ENCODE peak calls at places on chromosomes 12 and 14, in five cellular contexts. One of them, this sample, is unnamed.

GRCh38 chr12:52093346-52093745 is 13.8 kb downstream of the SMIM41 start:
- DNase-seq in PC-3: no peak
- DNase-seq in left ventricle myocardium inferior: no peak
- DNase-seq in neural progenitor cell: no peak
- DNase-seq in pancreas: peak; percentile 60
- DNase-seq in this sample: no peak

GRCh38 chr14:65478596-65478995 is 66.1 kb downstream of the FUT8 start:
- DNase-seq in PC-3: peak; percentile 38
- DNase-seq in pancreas: no peak
- DNase-seq in left ventricle myocardium inferior: no peak
- DNase-seq in neural progenitor cell: peak; percentile 36
- DNase-seq in this sample: no peak

GRCh38 chr12:93634416-93634815 is 42.8 kb upstream of the CRADD start:
- DNase-seq in PC-3: peak; percentile 46
- DNase-seq in pancreas: no peak
- DNase-seq in neural progenitor cell: no peak
- DNase-seq in left ventricle myocardium inferior: no peak
- DNase-seq in this sample: no peak

GRCh38 chr12:132524405-132524804 is 34.5 kb downstream of the FBRSL1 start:
- DNase-seq in pancreas: no peak
- DNase-seq in left ventricle myocardium inferior: no peak
- DNase-seq in PC-3: peak; percentile 98
- DNase-seq in neural progenitor cell: no peak
- DNase-seq in this sample: no peak

GRCh38 chr14:63726499-63726898 is 1.4 kb downstream of the SGPP1 start:
- DNase-seq in neural progenitor cell: no peak
- DNase-seq in left ventricle myocardium inferior: no peak
- DNase-seq in PC-3: peak; percentile 25
- DNase-seq in pancreas: no peak
- DNase-seq in this sample: no peak

GRCh38 chr12:23376238-23376637 is 573.2 kb downstream of the SOX5 start:
- DNase-seq in pancreas: no peak
- DNase-seq in PC-3: no peak
- DNase-seq in left ventricle myocardium inferior: no peak
- DNase-seq in neural progenitor cell: peak; percentile 11
- DNase-seq in this sample: no peak

GRCh38 chr14:104385189-104386135 is 194.1 kb upstream of the C14orf180 start:
- DNase-seq in left ventricle myocardium inferior: no peak
- DNase-seq in pancreas: peak; percentile 39
- DNase-seq in neural progenitor cell: no peak
- DNase-seq in PC-3: no peak
- DNase-seq in this sample: no peak

GRCh38 chr14:77037886-77038511 is 9.5 kb upstream of the IRF2BPL start:
- DNase-seq in left ventricle myocardium inferior: no peak
- DNase-seq in neural progenitor cell: no peak
- DNase-seq in PC-3: peak; percentile 94
- DNase-seq in pancreas: no peak
- DNase-seq in this sample: no peak

GRCh38 chr14:60349663-60350365 is 100.8 kb downstream of the PPM1A start:
- DNase-seq in neural progenitor cell: peak; percentile 75
- DNase-seq in left ventricle myocardium inferior: no peak
- DNase-seq in pancreas: no peak
- DNase-seq in PC-3: peak; percentile 90
- DNase-seq in this sample: no peak

GRCh38 chr12:104352106-104352713 is 48.7 kb downstream of the EID3 start:
- DNase-seq in pancreas: no peak
- DNase-seq in PC-3: no peak
- DNase-seq in left ventricle myocardium inferior: no peak
- DNase-seq in neural progenitor cell: no peak
- DNase-seq in this sample: no peak

GRCh38 chr14:94373708-94374107 is 14.7 kb downstream of the SERPINA1 start:
- DNase-seq in neural progenitor cell: no peak
- DNase-seq in PC-3: peak; percentile 73
- DNase-seq in pancreas: no peak
- DNase-seq in left ventricle myocardium inferior: no peak
- DNase-seq in this sample: no peak

GRCh38 chr12:121326996-121327674 is 25.1 kb downstream of the ANAPC5 start:
- DNase-seq in left ventricle myocardium inferior: no peak
- DNase-seq in pancreas: no peak
- DNase-seq in PC-3: no peak
- DNase-seq in neural progenitor cell: no peak
- DNase-seq in this sample: peak; percentile 70

GRCh38 chr14:101008196-101008595 is 104.7 kb upstream of the RTL1 start:
- DNase-seq in left ventricle myocardium inferior: no peak
- DNase-seq in PC-3: no peak
- DNase-seq in neural progenitor cell: no peak
- DNase-seq in pancreas: no peak
- DNase-seq in this sample: no peak

GRCh38 chr12:26428420-26428819 is 233.0 kb downstream of the SSPN start:
- DNase-seq in neural progenitor cell: no peak
- DNase-seq in pancreas: no peak
- DNase-seq in left ventricle myocardium inferior: no peak
- DNase-seq in PC-3: no peak
- DNase-seq in this sample: no peak

GRCh38 chr14:89794096-89794495 is 160.4 kb downstream of the EFCAB11 start:
- DNase-seq in pancreas: no peak
- DNase-seq in left ventricle myocardium inferior: peak; percentile 68
- DNase-seq in neural progenitor cell: no peak
- DNase-seq in PC-3: no peak
- DNase-seq in this sample: no peak

GRCh38 chr12:87200289-87200979 is 828.8 kb downstream of the C12orf50 start:
- DNase-seq in neural progenitor cell: no peak
- DNase-seq in PC-3: no peak
- DNase-seq in pancreas: no peak
- DNase-seq in left ventricle myocardium inferior: no peak
- DNase-seq in this sample: no peak

GRCh38 chr12:119446459-119446858 is 111.9 kb downstream of the CCDC60 start:
- DNase-seq in neural progenitor cell: no peak
- DNase-seq in PC-3: peak; percentile 69
- DNase-seq in left ventricle myocardium inferior: no peak
- DNase-seq in pancreas: no peak
- DNase-seq in this sample: no peak

GRCh38 chr12:113310489-113310888 is 24.4 kb downstream of the SLC8B1 start:
- DNase-seq in left ventricle myocardium inferior: no peak
- DNase-seq in PC-3: peak; percentile 51
- DNase-seq in pancreas: no peak
- DNase-seq in neural progenitor cell: no peak
- DNase-seq in this sample: no peak

GRCh38 chr14:23153891-23154796 is 29.3 kb downstream of the SLC7A8 start:
- DNase-seq in neural progenitor cell: peak; percentile 46
- DNase-seq in PC-3: no peak
- DNase-seq in left ventricle myocardium inferior: peak; percentile 92
- DNase-seq in pancreas: peak; percentile 85
- DNase-seq in this sample: no peak

GRCh38 chr12:111759991-111760390 is 6.7 kb upstream of the ALDH2 start:
- DNase-seq in left ventricle myocardium inferior: no peak
- DNase-seq in pancreas: no peak
- DNase-seq in PC-3: no peak
- DNase-seq in neural progenitor cell: no peak
- DNase-seq in this sample: no peak

GRCh38 chr12:120397827-120398563 is 29.0 kb upstream of the MSI1 start:
- DNase-seq in PC-3: no peak
- DNase-seq in left ventricle myocardium inferior: no peak
- DNase-seq in neural progenitor cell: peak; percentile 95
- DNase-seq in pancreas: peak; percentile 62
- DNase-seq in this sample: peak; percentile 38

GRCh38 chr12:32920506-32921085 is 24.0 kb upstream of the PKP2 start:
- DNase-seq in left ventricle myocardium inferior: no peak
- DNase-seq in neural progenitor cell: no peak
- DNase-seq in pancreas: no peak
- DNase-seq in PC-3: peak; percentile 79
- DNase-seq in this sample: no peak

GRCh38 chr12:32921397-32921796 is 24.8 kb upstream of the PKP2 start:
- DNase-seq in pancreas: no peak
- DNase-seq in neural progenitor cell: no peak
- DNase-seq in PC-3: peak; percentile 66
- DNase-seq in left ventricle myocardium inferior: no peak
- DNase-seq in this sample: no peak

GRCh38 chr12:32922546-32923297 is 26.1 kb upstream of the PKP2 start:
- DNase-seq in left ventricle myocardium inferior: no peak
- DNase-seq in PC-3: no peak
- DNase-seq in pancreas: no peak
- DNase-seq in neural progenitor cell: no peak
- DNase-seq in this sample: no peak

GRCh38 chr12:32917094-32917611 is 20.6 kb upstream of the PKP2 start:
- DNase-seq in neural progenitor cell: no peak
- DNase-seq in left ventricle myocardium inferior: no peak
- DNase-seq in PC-3: peak; percentile 72
- DNase-seq in pancreas: no peak
- DNase-seq in this sample: no peak

GRCh38 chr12:32918890-32919791 is 22.6 kb upstream of the PKP2 start:
- DNase-seq in left ventricle myocardium inferior: no peak
- DNase-seq in neural progenitor cell: peak; percentile 48
- DNase-seq in PC-3: peak; percentile 72
- DNase-seq in pancreas: no peak
- DNase-seq in this sample: no peak
- TF ChIP-seq CTCF in left ventricle myocardium inferior: peak; percentile 65
- TF ChIP-seq CTCF in neural progenitor cell: peak; percentile 72
- TF ChIP-seq CTCF in PC-3: peak; percentile 54
- TF ChIP-seq CTCF in pancreas: no peak
- TF ChIP-seq CTCF in this sample: peak; percentile 48

GRCh38 chr12:68827895-68828294 is 19.9 kb downstream of the MDM2 start:
- DNase-seq in neural progenitor cell: no peak
- DNase-seq in left ventricle myocardium inferior: no peak
- DNase-seq in PC-3: no peak
- DNase-seq in pancreas: no peak
- DNase-seq in this sample: no peak
- H3K27ac ChIP-seq in neural progenitor cell: no peak overlapping the region
- H3K27ac ChIP-seq in left ventricle myocardium inferior: no peak overlapping the region
- H3K27ac ChIP-seq in PC-3: no peak overlapping the region
- H3K27ac ChIP-seq in pancreas: no peak overlapping the region
- H3K27ac ChIP-seq in this sample: no peak overlapping the region

GRCh38 chr12:38585090-38585489 is 268.5 kb downstream of the ALG10B start:
- DNase-seq in PC-3: peak; percentile 73
- DNase-seq in left ventricle myocardium inferior: no peak
- DNase-seq in pancreas: no peak
- DNase-seq in neural progenitor cell: no peak
- DNase-seq in this sample: no peak
- TF ChIP-seq CTCF in PC-3: no peak
- TF ChIP-seq CTCF in left ventricle myocardium inferior: no peak
- TF ChIP-seq CTCF in pancreas: no peak
- TF ChIP-seq CTCF in neural progenitor cell: no peak
- TF ChIP-seq CTCF in this sample: no peak

DNA sequence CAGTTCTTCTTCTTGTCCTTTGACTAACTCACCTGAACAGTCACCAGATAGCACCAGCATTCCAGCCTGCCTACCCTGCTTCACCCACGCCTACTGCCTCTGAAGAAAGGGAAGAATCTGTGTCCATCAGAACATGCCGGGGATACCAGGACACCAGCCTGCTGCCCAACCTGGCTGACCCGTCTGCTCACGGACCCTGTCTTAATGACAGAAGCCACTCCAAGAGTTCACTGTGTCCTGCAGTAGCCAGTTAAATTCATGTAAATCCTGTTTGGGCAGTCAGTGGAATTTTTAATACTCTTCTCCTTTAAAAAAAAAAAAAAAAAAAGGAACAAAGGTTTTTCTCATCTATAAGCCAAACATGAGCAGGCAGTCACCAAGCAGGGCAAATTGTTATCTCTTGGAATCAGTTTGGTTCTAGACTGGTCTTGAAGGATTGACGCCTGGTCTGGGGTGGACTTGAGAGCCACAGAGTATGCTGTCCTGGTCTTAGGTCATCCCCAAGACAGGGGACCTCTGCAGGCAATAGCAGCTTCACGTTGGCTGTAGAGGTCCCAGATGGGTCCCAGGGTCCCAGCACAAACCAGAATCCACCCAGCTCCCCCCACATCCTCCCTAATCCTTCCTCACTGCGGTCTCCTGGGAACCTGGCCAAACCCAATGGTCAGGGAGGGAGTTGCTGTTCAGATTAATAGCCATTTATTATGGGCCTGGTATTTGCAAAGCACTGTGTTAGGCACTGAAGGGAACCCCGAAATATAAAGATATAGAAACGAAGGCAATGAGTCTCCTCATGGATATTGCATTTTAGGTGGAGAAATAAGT is 181.1 kb upstream of the HIF1A start:
- DNase-seq in pancreas: no peak
- DNase-seq in PC-3: peak; percentile 78
- DNase-seq in neural progenitor cell: no peak
- DNase-seq in left ventricle myocardium inferior: no peak
- DNase-seq in this sample: no peak
- H3K27ac ChIP-seq in pancreas: peak overlapping the region; percentile 53
- H3K27ac ChIP-seq in PC-3: peak overlapping the region; percentile 76
- H3K27ac ChIP-seq in neural progenitor cell: no peak overlapping the region
- H3K27ac ChIP-seq in left ventricle myocardium inferior: peak overlapping the region; percentile 16
- H3K27ac ChIP-seq in this sample: no peak overlapping the region

This sample was measured in dorsolateral prefrontal cortex.